ENCODE peak calls at places on chromosomes 16 and 17, in seven cellular contexts. O is NB4; Y is CD4-positive, alpha-beta T cell; T is AG09309; U is pancreas; P is activated B cell treated with CpG ODN at 0.5 μM for 24 hours; R is left lung. N is an unnamed sample.
A peak's percentile ranks its signal among the peaks of the same experiment; 100 is the strongest.

GRCh38 chr17:3557768-3558583 is at the start of gene TRPV3:
- DNase-seq in O (no peak), Y (peak; percentile 44), T (no peak), U (peak; percentile 95), P (peak; percentile 61), R (peak; percentile 88), N (no peak)

GRCh38 chr16:69111216-69111615 is 5.8 kb downstream of the HAS3 start:
- DNase-seq in O (no peak), Y (no peak), T (no peak), U (no peak), P (no peak), R (no peak), N (no peak)

GRCh38 chr17:79001190-79002020 is 8.2 kb downstream of the CANT1 start:
- DNase-seq in O (no peak), Y (no peak), T (no peak), U (peak; percentile 9), P (no peak), R (no peak), N (no peak)

GRCh38 chr16:25922438-25922837 is 230.7 kb downstream of the HS3ST4 start:
- DNase-seq in O (no peak), Y (no peak), T (no peak), U (no peak), P (no peak), R (no peak), N (no peak)

GRCh38 chr16:8935989-8936388 is 27.7 kb downstream of the USP7 start:
- DNase-seq in O (peak; percentile 14), Y (no peak), T (no peak), U (no peak), P (no peak), R (no peak), N (no peak)

GRCh38 chr16:19566362-19566761 is 10.9 kb downstream of the VPS35L start:
- DNase-seq in O (no peak), Y (no peak), T (no peak), U (no peak), P (no peak), R (no peak), N (no peak)

GRCh38 chr17:31582151-31582907 is 190.9 kb downstream of the RAB11FIP4 start:
- DNase-seq in O (peak; percentile 72), Y (no peak), T (no peak), U (no peak), P (no peak), R (peak; percentile 88), N (no peak)

GRCh38 chr16:47067203-47067602 is 76.5 kb downstream of the NETO2 start:
- DNase-seq in O (no peak), Y (no peak), T (no peak), U (no peak), P (no peak), R (no peak), N (no peak)

GRCh38 chr16:56789360-56789759 is 59.4 kb downstream of the NUP93 start:
- DNase-seq in O (peak; percentile 57), Y (no peak), T (no peak), U (peak; percentile 76), P (no peak), R (no peak), N (no peak)

GRCh38 chr16:50653056-50653455 is 28.1 kb downstream of the SNX20 start:
- DNase-seq in O (no peak), Y (no peak), T (no peak), U (no peak), P (no peak), R (no peak), N (no peak)

GRCh38 chr17:4744999-4745969 is 5.6 kb upstream of the CXCL16 start:
- DNase-seq in O (no peak), Y (no peak), T (no peak), U (no peak), P (no peak), R (peak; percentile 80), N (no peak)

GRCh38 chr17:76414334-76415295 is 30.2 kb downstream of the SPHK1 start:
- DNase-seq in O (no peak), Y (no peak), T (no peak), U (peak; percentile 56), P (no peak), R (no peak), N (no peak)

GRCh38 chr17:42142371-42142896 is 12.4 kb downstream of the RAB5C start:
- DNase-seq in O (no peak), Y (no peak), T (peak; percentile 59), U (no peak), P (no peak), R (no peak), N (no peak)

GRCh38 chr16:70793851-70794502 is 7.0 kb downstream of the VAC14 start:
- DNase-seq in O (no peak), Y (no peak), T (no peak), U (no peak), P (no peak), R (no peak), N (no peak)

GRCh38 chr16:70796301-70796700 is 4.7 kb downstream of the VAC14 start:
- DNase-seq in O (no peak), Y (no peak), T (no peak), U (no peak), P (no peak), R (no peak), N (no peak)

GRCh38 chr16:70800306-70800705 is 652 bp downstream of the VAC14 start:
- DNase-seq in O (no peak), Y (no peak), T (no peak), U (no peak), P (no peak), R (no peak), N (no peak)

GRCh38 chr16:70790815-70791214 is 10.1 kb downstream of the VAC14 start:
- DNase-seq in O (no peak), Y (no peak), T (no peak), U (no peak), P (no peak), R (no peak), N (no peak)

DNA sequence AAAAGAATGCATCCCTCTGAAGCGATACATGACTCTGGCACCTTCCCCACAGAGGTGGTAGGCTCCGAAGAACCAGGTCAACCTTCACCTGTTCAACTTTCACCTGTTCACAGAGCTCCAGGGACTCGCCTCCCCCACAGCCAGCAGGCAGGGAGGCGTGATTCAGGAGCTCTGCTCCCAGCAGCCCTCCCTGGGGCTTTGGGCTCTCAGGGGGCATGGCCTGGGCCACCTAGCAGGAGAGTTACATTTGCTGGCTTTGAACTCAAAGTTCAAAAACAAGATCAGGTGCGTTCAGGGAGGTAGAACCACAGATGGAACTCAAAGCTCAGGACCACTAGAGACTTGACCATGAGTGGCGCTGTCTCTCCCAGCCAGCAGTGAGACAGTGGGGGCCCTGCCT is 5.4 kb downstream of the VAC14 start:
- DNase-seq in O (no peak), Y (no peak), T (no peak), U (no peak), P (no peak), R (no peak), N (no peak)
- TF ChIP-seq CTCF in O (no peak), Y (no peak), T (no peak), U (no peak), P (no peak), R (no peak), N (no peak)

GRCh38 chr17:65485388-65486299 is 75.8 kb downstream of the AXIN2 start:
- DNase-seq in O (no peak), Y (no peak), T (no peak), U (no peak), P (no peak), R (no peak), N (no peak)

GRCh38 chr17:65488665-65489064 is 72.8 kb downstream of the AXIN2 start:
- DNase-seq in O (no peak), Y (no peak), T (no peak), U (no peak), P (no peak), R (no peak), N (no peak)

GRCh38 chr17:65489413-65490170 is 71.9 kb downstream of the AXIN2 start:
- DNase-seq in O (no peak), Y (no peak), T (no peak), U (no peak), P (no peak), R (no peak), N (no peak)

GRCh38 chr17:65487990-65488389 is 73.5 kb downstream of the AXIN2 start:
- DNase-seq in O (no peak), Y (no peak), T (no peak), U (no peak), P (no peak), R (no peak), N (no peak)

DNA sequence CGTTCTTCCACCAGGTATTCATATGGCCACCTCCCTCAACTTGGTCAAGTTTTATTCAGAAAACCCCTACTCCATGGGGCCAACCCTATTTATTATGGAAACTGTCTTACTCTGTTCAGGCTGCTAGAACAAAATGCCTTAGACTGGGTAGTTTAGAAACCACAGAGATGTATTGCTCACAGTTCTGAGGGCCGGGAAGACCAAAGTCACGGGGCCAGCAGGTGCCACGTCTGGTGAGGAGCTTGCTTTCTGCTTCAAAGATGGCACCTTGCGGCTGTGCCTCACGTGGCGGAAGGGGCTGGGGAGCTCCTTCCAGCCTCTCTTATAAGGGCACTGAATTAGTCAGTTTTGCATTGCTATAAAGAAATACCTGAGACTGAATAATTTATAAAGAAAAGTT is 74.3 kb downstream of the AXIN2 start:
- DNase-seq in O (no peak), Y (no peak), T (no peak), U (no peak), P (no peak), R (no peak), N (no peak)
- TF ChIP-seq CTCF in O (no peak), Y (no peak), T (no peak), U (no peak), P (no peak), R (no peak), N (no peak)

DNA sequence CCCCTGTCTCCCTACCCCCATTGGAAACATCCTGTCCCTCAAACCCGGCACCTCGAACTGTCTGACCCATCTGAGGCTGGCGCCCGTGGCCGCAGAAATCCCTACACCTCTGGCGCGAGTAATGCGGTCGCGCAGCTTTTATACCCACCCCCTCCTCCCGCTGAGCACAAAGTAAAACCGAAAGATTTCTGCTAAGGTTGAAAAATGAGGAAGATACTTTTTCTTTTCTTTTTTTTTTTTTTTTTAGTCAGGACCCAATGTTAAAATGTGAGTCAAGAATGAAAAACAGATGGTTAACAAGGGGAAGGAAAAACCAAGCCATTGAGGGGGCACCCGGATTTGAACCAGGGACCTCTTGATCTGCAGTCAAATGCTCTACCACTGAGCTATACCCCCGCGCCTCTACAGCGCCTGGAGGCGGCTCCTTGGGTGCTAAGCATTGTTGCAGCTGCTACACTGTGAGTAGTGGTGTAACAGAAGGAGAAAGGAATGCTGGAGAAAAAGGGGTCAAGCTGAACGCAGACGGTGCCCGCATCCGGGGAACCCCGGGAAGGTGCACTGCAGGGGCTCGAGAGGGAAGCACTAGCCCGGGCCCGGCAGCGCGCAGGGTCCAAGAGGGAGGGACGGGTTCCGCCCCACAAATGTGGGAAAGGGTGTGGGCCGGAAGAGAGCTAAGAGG is 751 bp upstream of the LASP1 start:
- DNase-seq in O (peak; percentile 92), Y (peak; percentile 86), T (peak; percentile 66), U (peak; percentile 96), P (peak; percentile 84), R (peak; percentile 91), N (peak; percentile 97)
- TF ChIP-seq CTCF in O (peak; percentile 42), Y (no peak), T (peak; percentile 39), U (no peak), P (no peak), R (no peak), N (peak; percentile 16)

GRCh38 chr16:88548985-88549384 is 21.2 kb upstream of the ZC3H18 start:
- DNase-seq in O (no peak), Y (no peak), T (no peak), U (no peak), P (no peak), R (no peak), N (no peak)
- TF ChIP-seq CTCF in O (no peak), Y (no peak), T (no peak), U (no peak), P (no peak), R (no peak), N (no peak)